ENCODE peak calls at places on chromosomes 11 and 22, in five cellular contexts. R is A549, A is NT2/D1, Z is GM23248, N is tibial artery. K is an unnamed sample.
A peak's percentile ranks its signal among the peaks of the same experiment; 100 is the strongest.

GRCh38 chr22:39493759-39494158 is 8.3 kb upstream of the MIEF1 start:
- DNase-seq in R (no peak), A (no peak), Z (peak; percentile 96), N (no peak), K (no peak)

GRCh38 chr11:57802411-57802810 is 40.8 kb downstream of the CTNND1 start:
- DNase-seq in R (no peak), A (no peak), Z (no peak), N (no peak), K (no peak)

GRCh38 chr22:42416671-42417230 is 15.5 kb downstream of the NFAM1 start:
- DNase-seq in R (no peak), A (no peak), Z (no peak), N (no peak), K (no peak)

GRCh38 chr11:14189874-14190273 is 169.1 kb downstream of the RRAS2 start:
- DNase-seq in R (no peak), A (no peak), Z (peak; percentile 30), N (peak; percentile 82), K (peak; percentile 19)

GRCh38 chr11:118295834-118296454 is 8.6 kb upstream of the CD3E start:
- DNase-seq in R (no peak), A (no peak), Z (peak; percentile 55), N (no peak), K (no peak)

GRCh38 chr11:43268161-43268560 is 43.6 kb upstream of the API5 start:
- DNase-seq in R (no peak), A (no peak), Z (no peak), N (no peak), K (peak; percentile 74)

GRCh38 chr11:128739589-128739988 is 45.7 kb downstream of the FLI1 start:
- DNase-seq in R (no peak), A (no peak), Z (no peak), N (no peak), K (no peak)

GRCh38 chr11:106733518-106734162 is 284.6 kb downstream of the GUCY1A2 start:
- DNase-seq in R (no peak), A (no peak), Z (peak; percentile 50), N (no peak), K (no peak)

GRCh38 chr11:117618273-117618672 is 178.7 kb downstream of the DSCAML1 start:
- DNase-seq in R (no peak), A (no peak), Z (no peak), N (no peak), K (no peak)

GRCh38 chr11:22454461-22454860 is 116.3 kb downstream of the SLC17A6 start:
- DNase-seq in R (no peak), A (no peak), Z (no peak), N (no peak), K (no peak)

GRCh38 chr22:22207845-22208564 is 36.6 kb upstream of the VPREB1 start:
- DNase-seq in R (peak; percentile 38), A (peak; percentile 49), Z (peak; percentile 84), N (peak; percentile 62), K (peak; percentile 79)

GRCh38 chr11:4090258-4090657 is 4.3 kb upstream of the RRM1 start:
- DNase-seq in R (no peak), A (no peak), Z (no peak), N (no peak), K (no peak)

GRCh38 chr11:17012712-17013547 is 1.3 kb downstream of the PLEKHA7 start:
- DNase-seq in R (peak; percentile 83), A (no peak), Z (peak; percentile 21), N (peak; percentile 31), K (no peak)

GRCh38 chr22:26589367-26589844 is 526 bp downstream of the TPST2 start:
- DNase-seq in R (no peak), A (no peak), Z (peak; percentile 61), N (no peak), K (peak; percentile 62)

GRCh38 chr11:102798012-102798746 is at the start of gene MMP1:
- DNase-seq in R (no peak), A (no peak), Z (peak; percentile 87), N (no peak), K (no peak)

GRCh38 chr11:72684236-72684912 is 10.2 kb upstream of the PDE2A start:
- DNase-seq in R (peak; percentile 97), A (no peak), Z (peak; percentile 89), N (peak; percentile 73), K (peak; percentile 66)

GRCh38 chr22:23638611-23639010 is 6.5 kb upstream of the DRICH1 start:
- DNase-seq in R (no peak), A (no peak), Z (no peak), N (no peak), K (no peak)

GRCh38 chr22:43484227-43484626 is 72.4 kb downstream of the MPPED1 start:
- DNase-seq in R (no peak), A (no peak), Z (no peak), N (no peak), K (no peak)

GRCh38 chr11:326842-327580 is 6.4 kb upstream of the IFITM3 start:
- DNase-seq in R (no peak), A (no peak), Z (peak; percentile 40), N (peak; percentile 90), K (peak; percentile 83)

GRCh38 chr11:133945087-133945974 is 11.4 kb downstream of the IGSF9B start:
- DNase-seq in R (no peak), A (no peak), Z (peak; percentile 42), N (no peak), K (peak; percentile 86)

GRCh38 chr11:65919151-65920034 is at the start of gene DRAP1:
- DNase-seq in R (peak; percentile 86), A (peak; percentile 97), Z (peak; percentile 100), N (peak; percentile 98), K (peak; percentile 99)

GRCh38 chr11:65916391-65916790 is 2.5 kb downstream of the C11orf68 start:
- DNase-seq in R (no peak), A (no peak), Z (no peak), N (no peak), K (no peak)

GRCh38 chr11:65917077-65917433 is 1.8 kb downstream of the C11orf68 start:
- DNase-seq in R (no peak), A (no peak), Z (no peak), N (no peak), K (no peak)

GRCh38 chr11:65918211-65919150 is at the start of gene C11orf68:
- DNase-seq in R (no peak), A (no peak), Z (peak; percentile 70), N (peak; percentile 43), K (peak; percentile 64)

GRCh38 chr11:65917434-65918210 is 1.2 kb downstream of the C11orf68 start:
- DNase-seq in R (no peak), A (no peak), Z (peak; percentile 54), N (no peak), K (no peak)
- H3K4me1 ChIP-seq in R (peaks cover 60% of the 10 kb centered on the region), A (peaks cover 36% of the 10 kb centered on the region), Z (peaks cover 58% of the 10 kb centered on the region), N (peaks cover 14% of the 10 kb centered on the region), K (peaks cover 47% of the 10 kb centered on the region)

GRCh38 chr11:68756171-68756766 is 4.9 kb upstream of the TESMIN start:
- DNase-seq in R (no peak), A (no peak), Z (peak; percentile 44), N (no peak), K (no peak)
- H3K4me1 ChIP-seq in R (no peaks in the 10 kb centered on the region), A (no peaks in the 10 kb centered on the region), Z (no peaks in the 10 kb centered on the region), N (no peaks in the 10 kb centered on the region), K (no peaks in the 10 kb centered on the region)

DNA sequence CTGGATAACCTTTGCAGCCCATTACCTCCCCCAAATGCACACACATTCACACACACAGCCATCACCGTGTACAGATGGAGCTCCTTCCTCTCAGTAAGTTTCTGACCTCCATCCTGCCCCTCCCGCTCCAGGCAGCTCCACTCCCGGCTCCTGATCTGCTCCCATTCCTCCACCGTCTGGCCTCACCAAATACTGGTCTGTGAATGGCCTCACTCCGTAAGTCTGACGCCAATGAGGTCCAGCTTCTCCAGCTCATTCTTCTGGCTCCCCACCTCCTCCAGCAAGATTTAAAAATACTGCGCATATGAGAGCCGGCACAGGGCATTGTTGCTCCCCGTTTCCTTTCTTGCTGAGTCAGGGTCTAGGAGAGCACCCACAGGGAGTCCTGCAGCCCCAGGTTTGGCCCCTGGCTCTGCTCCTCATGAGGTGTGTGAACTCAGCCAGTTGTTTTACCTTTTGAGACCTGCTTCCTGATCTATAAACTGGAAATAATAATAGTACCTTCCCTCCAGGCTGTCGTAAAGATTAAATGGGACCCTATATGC is 14.0 kb upstream of the TUB start:
- DNase-seq in R (no peak), A (no peak), Z (peak; percentile 15), N (peak; percentile 11), K (peak; percentile 49)
- H3K4me1 ChIP-seq in R (peaks cover 15% of the 10 kb centered on the region), A (peaks cover under 1% of the 10 kb centered on the region), Z (peaks cover 29% of the 10 kb centered on the region), N (no peaks in the 10 kb centered on the region), K (peaks cover 46% of the 10 kb centered on the region)

DNA sequence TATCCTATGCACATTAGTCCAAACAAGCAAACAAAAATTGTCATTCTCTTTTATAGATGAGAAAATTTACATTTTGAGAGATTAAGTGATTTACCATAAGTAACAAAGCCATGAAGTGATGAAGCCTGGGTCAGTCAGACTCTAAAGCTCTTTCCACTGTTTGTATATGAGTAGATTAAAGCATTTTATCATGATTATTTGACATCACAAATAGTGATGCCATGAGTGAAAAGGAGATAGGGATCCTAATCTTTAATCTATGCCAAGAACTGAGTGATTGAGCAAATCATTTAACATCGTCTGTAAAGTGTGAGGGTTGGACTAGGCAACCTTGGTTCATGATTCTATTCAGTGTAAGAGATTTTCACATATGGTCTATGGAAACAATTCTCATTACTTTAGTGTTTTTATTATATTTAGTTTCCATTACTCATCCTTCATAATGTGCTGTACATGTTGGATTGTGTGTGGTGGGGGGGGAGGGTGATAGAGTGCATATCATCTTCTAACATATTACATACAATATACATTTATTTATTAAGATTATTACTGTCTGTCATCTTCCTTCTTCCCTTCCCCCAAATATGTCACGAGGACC is 50.7 kb downstream of the ARHGEF12 start:
- DNase-seq in R (no peak), A (no peak), Z (peak; percentile 34), N (no peak), K (no peak)
- H3K4me1 ChIP-seq in R (peaks cover 75% of the 10 kb centered on the region), A (no peaks in the 10 kb centered on the region), Z (peaks cover 35% of the 10 kb centered on the region), N (no peaks in the 10 kb centered on the region), K (peaks cover 10% of the 10 kb centered on the region)